ENCODE peak calls at places on chromosome 14, in nine cellular contexts. B, U, X, M, G, Q, L, N and O are unnamed samples.

GRCh38 chr14:71985538-71986234 is 53.5 kb downstream of the RGS6 start:
- DNase-seq in B (no peak), U (no peak), X (no peak), M (no peak), G (no peak), Q (no peak), L (no peak), N (no peak), O (no peak)

GRCh38 chr14:82642425-82642824 is 1108.8 kb upstream of the SEL1L start:
- DNase-seq in B (no peak), U (no peak), X (no peak), M (no peak), G (peak), Q (no peak), L (no peak), N (peak), O (no peak)

GRCh38 chr14:33720388-33720787 is 230.5 kb downstream of the EGLN3 start:
- DNase-seq in B (no peak), U (no peak), X (no peak), M (no peak), G (no peak), Q (no peak), L (no peak), N (no peak), O (no peak)

GRCh38 chr14:101075025-101075800 is 171.7 kb upstream of the RTL1 start:
- DNase-seq in B (no peak), U (no peak), X (no peak), M (peak), G (no peak), Q (no peak), L (no peak), N (no peak), O (no peak)

GRCh38 chr14:72611506-72611905 is 282.4 kb downstream of the DPF3 start:
- DNase-seq in B (no peak), U (no peak), X (no peak), M (peak), G (no peak), Q (no peak), L (no peak), N (no peak), O (no peak)

GRCh38 chr14:100855256-100855930 is 29.5 kb downstream of the MEG3 start:
- DNase-seq in B (no peak), U (no peak), X (no peak), M (no peak), G (no peak), Q (no peak), L (no peak), N (no peak), O (no peak)

GRCh38 chr14:47435331-47435965 is 240.0 kb downstream of the MDGA2 start:
- DNase-seq in B (no peak), U (no peak), X (no peak), M (no peak), G (no peak), Q (no peak), L (no peak), N (no peak), O (no peak)

GRCh38 chr14:55107766-55108554 is 21.1 kb upstream of the LGALS3 start:
- DNase-seq in B (peak), U (no peak), X (peak), M (peak), G (peak), Q (no peak), L (peak), N (no peak), O (no peak)

GRCh38 chr14:95123895-95124579 is 33.3 kb downstream of the DICER1 start:
- DNase-seq in B (no peak), U (no peak), X (no peak), M (no peak), G (no peak), Q (no peak), L (no peak), N (no peak), O (no peak)

GRCh38 chr14:58299665-58300202 is 1.4 kb downstream of the ARID4A start:
- DNase-seq in B (peak), U (no peak), X (no peak), M (no peak), G (no peak), Q (no peak), L (peak), N (peak), O (no peak)

GRCh38 chr14:25042362-25043299 is 7.3 kb downstream of the STXBP6 start:
- DNase-seq in B (no peak), U (no peak), X (no peak), M (no peak), G (peak), Q (no peak), L (no peak), N (peak), O (no peak)

GRCh38 chr14:68497016-68497415 is 295.9 kb downstream of the ZFP36L1 start:
- DNase-seq in B (no peak), U (no peak), X (no peak), M (no peak), G (no peak), Q (no peak), L (no peak), N (no peak), O (no peak)

GRCh38 chr14:101929096-101929495 is 35.3 kb upstream of the DYNC1H1 start:
- DNase-seq in B (no peak), U (no peak), X (no peak), M (no peak), G (no peak), Q (no peak), L (no peak), N (no peak), O (no peak)

GRCh38 chr14:92651106-92651792 is 97.2 kb downstream of the LGMN start:
- DNase-seq in B (peak), U (peak), X (no peak), M (no peak), G (peak), Q (no peak), L (peak), N (no peak), O (peak)

GRCh38 chr14:67623114-67623513 is 3.4 kb downstream of the ARG2 start:
- DNase-seq in B (no peak), U (no peak), X (no peak), M (peak), G (no peak), Q (no peak), L (no peak), N (peak), O (no peak)

GRCh38 chr14:90698379-90698869 is 117.8 kb downstream of the TTC7B start:
- DNase-seq in B (no peak), U (no peak), X (peak), M (peak), G (no peak), Q (peak), L (no peak), N (no peak), O (no peak)

GRCh38 chr14:30560581-30560980 is 1.6 kb downstream of the G2E3 start:
- DNase-seq in B (no peak), U (no peak), X (no peak), M (no peak), G (no peak), Q (no peak), L (no peak), N (no peak), O (no peak)

GRCh38 chr14:23120405-23121251 is 1.6 kb upstream of the CEBPE start:
- DNase-seq in B (peak), U (peak), X (peak), M (peak), G (peak), Q (peak), L (peak), N (peak), O (peak)

GRCh38 chr14:73787760-73788508 is 63.7 kb upstream of the PTGR2 start:
- DNase-seq in B (peak), U (no peak), X (no peak), M (no peak), G (no peak), Q (no peak), L (peak), N (no peak), O (no peak)

GRCh38 chr14:93525691-93526451 is 95.1 kb downstream of the UNC79 start:
- DNase-seq in B (no peak), U (no peak), X (no peak), M (no peak), G (no peak), Q (no peak), L (no peak), N (no peak), O (no peak)

GRCh38 chr14:100653409-100653808 is 66.2 kb upstream of the BEGAIN start:
- DNase-seq in B (peak), U (peak), X (no peak), M (no peak), G (no peak), Q (peak), L (peak), N (peak), O (no peak)

GRCh38 chr14:34046799-34047520 is 96.1 kb upstream of the EGLN3 start:
- DNase-seq in B (no peak), U (no peak), X (no peak), M (no peak), G (no peak), Q (no peak), L (no peak), N (no peak), O (no peak)

GRCh38 chr14:102726191-102726949 is 50.9 kb upstream of the TRAF3 start:
- DNase-seq in B (no peak), U (no peak), X (no peak), M (no peak), G (no peak), Q (no peak), L (no peak), N (no peak), O (no peak)